ENCODE peak calls at places on chromosomes 5 and 9, in nine cellular contexts. S, A, D, Z, Q, I, E, H and G are unnamed samples.
A peak's percentile ranks its signal among the peaks of the same experiment; 100 is the strongest.

GRCh38 chr9:23683021-23683431 is 143.0 kb downstream of the ELAVL2 start:
- DNase-seq in Z (no peak), D (peak; percentile 40), Q (no peak), E (no peak), I (no peak), H (no peak), A (no peak), S (no peak), G (no peak)

GRCh38 chr9:126415741-126416370 is 89.2 kb downstream of the MVB12B start:
- DNase-seq in A (no peak), I (no peak), Q (no peak), H (no peak), D (no peak), S (no peak), E (no peak), Z (no peak), G (no peak)

GRCh38 chr5:169089343-169089742 is 211.6 kb downstream of the SLIT3 start:
- DNase-seq in Z (no peak), I (no peak), A (no peak), S (no peak), D (no peak), Q (no peak), E (no peak), H (no peak), G (no peak)

GRCh38 chr5:40165789-40166728 is 513.7 kb upstream of the PTGER4 start:
- DNase-seq in H (no peak), E (peak; percentile 28), S (no peak), D (peak; percentile 38), Q (no peak), A (no peak), I (no peak), Z (peak; percentile 18), G (no peak)

GRCh38 chr9:136120119-136120393 is 1.4 kb upstream of the TMEM250 start:
- DNase-seq in A (no peak), H (no peak), D (no peak), S (no peak), Q (no peak), I (no peak), Z (no peak), E (no peak), G (no peak)

GRCh38 chr5:151692312-151692711 is 5.6 kb upstream of the SPARC start:
- DNase-seq in S (no peak), E (no peak), Z (no peak), H (no peak), I (no peak), A (no peak), D (no peak), Q (no peak), G (no peak)

GRCh38 chr9:136531904-136532798 is 13.7 kb downstream of the NOTCH1 start:
- DNase-seq in Q (no peak), D (no peak), Z (no peak), H (no peak), S (no peak), I (no peak), A (no peak), E (no peak), G (no peak)

GRCh38 chr9:131727795-131728545 is 11.9 kb downstream of the RAPGEF1 start:
- DNase-seq in A (no peak), H (no peak), D (no peak), S (no peak), E (peak; percentile 42), I (no peak), Q (no peak), Z (no peak), G (peak; percentile 52)

GRCh38 chr5:69451941-69452652 is 37.2 kb downstream of the MARVELD2 start:
- DNase-seq in A (no peak), D (no peak), S (no peak), I (no peak), H (no peak), Z (no peak), Q (no peak), E (no peak), G (no peak)

GRCh38 chr9:116270559-116270958 is 117.0 kb downstream of the PAPPA start:
- DNase-seq in A (no peak), E (no peak), Z (no peak), Q (no peak), S (no peak), H (no peak), I (no peak), D (no peak), G (no peak)

GRCh38 chr5:121366515-121366914 is 485.2 kb upstream of the FTMT start:
- DNase-seq in I (no peak), D (peak; percentile 45), A (no peak), S (no peak), Z (peak; percentile 86), E (no peak), H (peak; percentile 53), Q (no peak), G (no peak)